ENCODE peak calls at places on chromosomes 13 and 19, in four cellular contexts. S is foreskin fibroblast, V is IMR-90, R is left lung. Y is an unnamed sample.

GRCh38 chr19:29564574-29565005 is 38.8 kb downstream of the VSTM2B start:
- DNase-seq in S (no peak), V (no peak), R (no peak), Y (no peak)

GRCh38 chr19:28680091-28680490 is 532.9 kb downstream of the UQCRFS1 start:
- DNase-seq in S (no peak), V (no peak), R (no peak), Y (no peak)

GRCh38 chr19:58001895-58002369 is 688 bp downstream of the ZNF606 start:
- DNase-seq in S (no peak), V (peak; percentile 5), R (no peak), Y (no peak)

GRCh38 chr13:41458939-41459753 is 1.8 kb downstream of the RGCC start:
- DNase-seq in S (peak; percentile 16), V (peak; percentile 72), R (peak; percentile 58), Y (peak; percentile 20)

GRCh38 chr19:41872775-41873647 is 4.1 kb upstream of the CD79A start:
- DNase-seq in S (peak; percentile 49), V (peak; percentile 59), R (peak; percentile 78), Y (no peak)

GRCh38 chr19:46478356-46478986 is 7.1 kb upstream of the PNMA8A start:
- DNase-seq in S (no peak), V (peak; percentile 80), R (no peak), Y (no peak)

GRCh38 chr19:41995959-41996797 is 2.1 kb upstream of the ATP1A3 start:
- DNase-seq in S (no peak), V (no peak), R (no peak), Y (no peak)

GRCh38 chr19:46447006-46447405 is 18.3 kb upstream of the PNMA8C start:
- DNase-seq in S (no peak), V (no peak), R (no peak), Y (no peak)

GRCh38 chr13:80604094-80604493 is 263.2 kb upstream of the SPRY2 start:
- DNase-seq in S (no peak), V (no peak), R (no peak), Y (no peak)

GRCh38 chr19:57813919-57814504 is 701 bp downstream of the ZNF552 start:
- DNase-seq in S (no peak), V (no peak), R (no peak), Y (no peak)

GRCh38 chr19:16588089-16588823 is 16.0 kb upstream of the SLC35E1 start:
- DNase-seq in S (no peak), V (peak; percentile 19), R (no peak), Y (no peak)

GRCh38 chr13:36360863-36361262 is 14.7 kb upstream of the SPART start:
- DNase-seq in S (no peak), V (no peak), R (no peak), Y (no peak)

GRCh38 chr19:13880059-13880672 is 3.2 kb downstream of the NANOS3 start:
- DNase-seq in S (peak; percentile 92), V (peak; percentile 93), R (peak; percentile 98), Y (peak; percentile 89)

GRCh38 chr19:49210108-49210900 is 52.7 kb downstream of the TRPM4 start:
- DNase-seq in S (no peak), V (no peak), R (no peak), Y (no peak)

GRCh38 chr13:99289674-99290337 is 17.4 kb downstream of the GPR183 start:
- DNase-seq in S (no peak), V (no peak), R (no peak), Y (no peak)

GRCh38 chr13:76522083-76522755 is 364.0 kb downstream of the KCTD12 start:
- DNase-seq in S (no peak), V (peak; percentile 37), R (no peak), Y (no peak)

GRCh38 chr19:3882041-3882384 is 1.5 kb downstream of the ATCAY start:
- DNase-seq in S (no peak), V (no peak), R (no peak), Y (no peak)

GRCh38 chr19:3880471-3881271 is at the start of gene ATCAY:
- DNase-seq in S (no peak), V (no peak), R (no peak), Y (no peak)

GRCh38 chr19:3881272-3882040 is 971 bp downstream of the ATCAY start:
- DNase-seq in S (no peak), V (no peak), R (no peak), Y (no peak)

GRCh38 chr19:3879656-3880055 is 829 bp upstream of the ATCAY start:
- DNase-seq in S (no peak), V (no peak), R (no peak), Y (no peak)
- TF ChIP-seq CTCF in S (no peak), V (no peak), R (no peak), Y (no peak)

DNA sequence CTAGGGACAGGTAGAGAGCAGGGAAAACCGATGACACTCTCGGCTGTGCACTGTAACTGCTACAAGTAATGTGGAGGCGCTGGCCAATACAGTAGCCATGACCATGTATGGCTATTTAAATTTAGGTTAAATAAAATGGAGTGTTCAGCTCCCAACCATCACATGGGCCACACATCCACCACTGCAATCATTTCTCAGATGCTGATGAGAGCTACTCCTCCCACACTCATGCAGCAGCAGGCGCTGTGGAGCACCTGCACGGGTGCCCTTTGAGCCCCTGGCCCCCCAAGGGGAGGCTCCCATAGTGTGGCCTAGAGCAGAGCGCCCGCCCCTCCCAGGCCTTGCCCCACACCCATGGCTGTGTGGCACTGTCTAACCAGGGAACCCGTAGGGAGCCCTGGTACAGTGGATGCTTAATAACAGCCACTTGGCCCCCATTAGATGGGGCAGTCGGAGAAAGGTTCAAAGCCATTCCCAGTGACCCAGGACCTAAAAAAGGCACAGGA is 6.0 kb downstream of the ACP4 start:
- DNase-seq in S (no peak), V (no peak), R (no peak), Y (no peak)
- TF ChIP-seq CTCF in S (no peak), V (no peak), R (no peak), Y (no peak)

GRCh38 chr13:31797154-31797775 is 57.9 kb downstream of the RXFP2 start:
- DNase-seq in S (no peak), V (peak; percentile 55), R (no peak), Y (no peak)
- TF ChIP-seq CTCF in S (peak; percentile 33), V (peak; percentile 69), R (peak; percentile 26), Y (peak; percentile 54)

GRCh38 chr19:51410950-51411748 is 6.3 kb downstream of the SIGLEC10 start:
- DNase-seq in S (no peak), V (no peak), R (no peak), Y (no peak)

GRCh38 chr19:51417807-51418152 is 338 bp upstream of the SIGLEC10 start:
- DNase-seq in S (no peak), V (no peak), R (no peak), Y (no peak)

GRCh38 chr19:51417107-51417806 is at the start of gene SIGLEC10:
- DNase-seq in S (no peak), V (no peak), R (peak; percentile 79), Y (no peak)

GRCh38 chr19:51418707-51419106 is 1.3 kb upstream of the SIGLEC10 start:
- DNase-seq in S (no peak), V (no peak), R (no peak), Y (no peak)

GRCh38 chr19:51415187-51415586 is 2.3 kb downstream of the SIGLEC10 start:
- DNase-seq in S (no peak), V (no peak), R (no peak), Y (no peak)
- TF ChIP-seq CTCF in S (no peak), V (no peak), R (no peak), Y (no peak)

DNA sequence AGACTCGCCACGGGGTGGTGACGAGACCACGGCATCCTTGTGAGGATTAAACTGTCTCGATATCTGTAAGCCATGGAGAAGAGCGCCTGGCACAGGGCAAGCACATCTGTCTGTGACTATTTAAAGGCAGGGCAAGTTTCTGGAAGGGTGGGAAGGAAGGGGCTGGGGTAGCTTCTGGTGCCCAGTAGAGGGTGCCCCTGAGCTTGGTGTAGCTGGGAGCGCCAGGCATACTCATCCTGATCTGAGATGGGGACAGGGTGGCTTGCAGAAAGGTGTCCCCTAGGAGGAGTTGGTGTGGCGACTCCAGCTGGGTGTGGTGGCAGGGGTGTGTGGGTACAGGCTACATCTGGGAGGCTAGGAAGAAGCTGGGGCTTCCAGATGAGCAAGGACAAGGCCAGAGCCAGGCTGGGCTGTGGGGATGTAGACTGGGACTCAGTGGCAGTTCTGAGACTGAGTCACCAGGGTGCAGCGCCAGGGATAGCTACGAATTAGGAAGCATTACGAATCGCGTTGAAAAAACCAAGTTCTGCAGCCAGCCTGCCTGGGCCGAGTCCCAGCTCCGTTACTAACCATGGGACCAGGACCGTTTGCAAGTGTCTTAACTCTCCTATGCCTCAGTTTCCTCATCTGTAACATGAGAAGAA is 23.1 kb upstream of the ASPDH start:
- DNase-seq in S (no peak), V (no peak), R (no peak), Y (no peak)
- TF ChIP-seq CTCF in S (no peak), V (no peak), R (no peak), Y (no peak)

Y was measured in AG09319.